ENCODE peak calls at places on chromosomes 3 and 15, in eight cellular contexts. C, U, E, G, S, Z, B and F are unnamed samples.

GRCh38 chr15:68887120-68887519 is 43.2 kb upstream of the SPESP1 start:
- DNase-seq in C (no peak), U (no peak), E (no peak), G (no peak), S (no peak), Z (no peak), B (no peak), F (no peak)

GRCh38 chr3:177633671-177634207 is 436.5 kb upstream of the TBL1XR1 start:
- DNase-seq in C (peak), U (no peak), E (no peak), G (no peak), S (no peak), Z (no peak), B (no peak), F (no peak)

GRCh38 chr3:185680216-185680615 is 94.1 kb downstream of the SENP2 start:
- DNase-seq in C (no peak), U (no peak), E (no peak), G (no peak), S (no peak), Z (no peak), B (no peak), F (no peak)

GRCh38 chr3:117399311-117400068 is 689.9 kb downstream of the TUSC7 start:
- DNase-seq in C (peak), U (no peak), E (no peak), G (peak), S (no peak), Z (no peak), B (peak), F (no peak)

GRCh38 chr3:197541756-197542539 is 13.8 kb downstream of the BDH1 start:
- DNase-seq in C (no peak), U (no peak), E (no peak), G (no peak), S (no peak), Z (no peak), B (peak), F (peak)

GRCh38 chr3:30044515-30044914 is 561.9 kb upstream of the TGFBR2 start:
- DNase-seq in C (no peak), U (no peak), E (no peak), G (no peak), S (no peak), Z (no peak), B (no peak), F (no peak)

GRCh38 chr3:179898024-179898423 is 138.7 kb downstream of the PEX5L start:
- DNase-seq in C (peak), U (no peak), E (no peak), G (no peak), S (no peak), Z (peak), B (no peak), F (peak)

GRCh38 chr15:66707310-66708160 is 5.5 kb downstream of the SMAD6 start:
- DNase-seq in C (peak), U (no peak), E (no peak), G (no peak), S (no peak), Z (peak), B (no peak), F (peak)

GRCh38 chr3:128787256-128788253 is 61.6 kb downstream of the RAB7A start:
- DNase-seq in C (peak), U (no peak), E (peak), G (no peak), S (no peak), Z (no peak), B (no peak), F (no peak)

GRCh38 chr3:188978772-188979171 is 193.0 kb upstream of the TPRG1 start:
- DNase-seq in C (peak), U (no peak), E (no peak), G (peak), S (no peak), Z (peak), B (no peak), F (no peak)

GRCh38 chr15:101451192-101451799 is 38.2 kb downstream of the PCSK6 start:
- DNase-seq in C (no peak), U (no peak), E (no peak), G (no peak), S (no peak), Z (no peak), B (no peak), F (peak)

GRCh38 chr3:129942296-129942695 is 32.2 kb upstream of the TRH start:
- DNase-seq in C (peak), U (no peak), E (no peak), G (no peak), S (no peak), Z (peak), B (peak), F (peak)

GRCh38 chr3:25556504-25556903 is 108.2 kb downstream of the TOP2B start:
- DNase-seq in C (no peak), U (no peak), E (no peak), G (no peak), S (no peak), Z (no peak), B (no peak), F (no peak)

GRCh38 chr3:176988795-176989194 is 208.5 kb downstream of the TBL1XR1 start:
- DNase-seq in C (no peak), U (no peak), E (no peak), G (no peak), S (no peak), Z (no peak), B (no peak), F (no peak)

GRCh38 chr15:94691169-94691568 is 459.8 kb downstream of the MCTP2 start:
- DNase-seq in C (no peak), U (no peak), E (no peak), G (no peak), S (no peak), Z (no peak), B (no peak), F (no peak)

GRCh38 chr15:58267026-58267425 is 128.8 kb downstream of the AQP9 start:
- DNase-seq in C (no peak), U (no peak), E (no peak), G (no peak), S (no peak), Z (no peak), B (no peak), F (no peak)

GRCh38 chr3:15462451-15462850 is 35.1 kb downstream of the EAF1 start:
- DNase-seq in C (no peak), U (no peak), E (no peak), G (no peak), S (no peak), Z (no peak), B (no peak), F (no peak)

GRCh38 chr3:12379640-12380407 is 91.0 kb downstream of the PPARG start:
- DNase-seq in C (no peak), U (no peak), E (no peak), G (no peak), S (no peak), Z (no peak), B (no peak), F (no peak)

GRCh38 chr15:50945725-50946124 is 37.2 kb downstream of the AP4E1 start:
- DNase-seq in C (no peak), U (no peak), E (no peak), G (no peak), S (no peak), Z (no peak), B (no peak), F (no peak)

GRCh38 chr3:74643636-74644035 is 29.2 kb upstream of the CNTN3 start:
- DNase-seq in C (no peak), U (no peak), E (no peak), G (no peak), S (no peak), Z (no peak), B (peak), F (peak)

GRCh38 chr3:182259579-182259978 is 533.7 kb upstream of the ATP11B start:
- DNase-seq in C (peak), U (no peak), E (no peak), G (peak), S (no peak), Z (no peak), B (peak), F (peak)